ENCODE peak calls at places on chromosomes 12 and 14, in eight cellular contexts. One of them, this sample, is unnamed.

GRCh38 chr12:117538032-117538690 is 176.7 kb upstream of the NOS1 start:
- DNase-seq in sigmoid colon: no peak
- DNase-seq in IMR-90: no peak
- DNase-seq in heart left ventricle: no peak
- DNase-seq in breast epithelium: no peak
- DNase-seq in lower leg skin: no peak
- DNase-seq in tibial nerve: no peak
- DNase-seq in ovary: no peak
- DNase-seq in this sample: no peak

GRCh38 chr12:50840809-50841487 is 1.8 kb upstream of the TMPRSS12 start:
- DNase-seq in sigmoid colon: no peak
- DNase-seq in IMR-90: no peak
- DNase-seq in heart left ventricle: no peak
- DNase-seq in breast epithelium: no peak
- DNase-seq in lower leg skin: no peak
- DNase-seq in tibial nerve: no peak
- DNase-seq in ovary: no peak
- DNase-seq in this sample: no peak

GRCh38 chr12:42587564-42588307 is 1.8 kb downstream of the PRICKLE1 start:
- DNase-seq in sigmoid colon: no peak
- DNase-seq in IMR-90: peak
- DNase-seq in heart left ventricle: no peak
- DNase-seq in breast epithelium: no peak
- DNase-seq in lower leg skin: no peak
- DNase-seq in tibial nerve: no peak
- DNase-seq in ovary: no peak
- DNase-seq in this sample: peak

GRCh38 chr12:65948320-65949008 is 124.2 kb downstream of the HMGA2 start:
- DNase-seq in sigmoid colon: peak
- DNase-seq in IMR-90: peak
- DNase-seq in heart left ventricle: peak
- DNase-seq in breast epithelium: peak
- DNase-seq in lower leg skin: peak
- DNase-seq in tibial nerve: peak
- DNase-seq in ovary: peak
- DNase-seq in this sample: peak

GRCh38 chr14:33061667-33062325 is 123.1 kb downstream of the NPAS3 start:
- DNase-seq in sigmoid colon: no peak
- DNase-seq in IMR-90: no peak
- DNase-seq in heart left ventricle: no peak
- DNase-seq in breast epithelium: no peak
- DNase-seq in lower leg skin: no peak
- DNase-seq in tibial nerve: no peak
- DNase-seq in ovary: no peak
- DNase-seq in this sample: no peak

GRCh38 chr12:11981174-11981733 is 89.5 kb upstream of the BCL2L14 start:
- DNase-seq in sigmoid colon: no peak
- DNase-seq in IMR-90: no peak
- DNase-seq in heart left ventricle: no peak
- DNase-seq in breast epithelium: no peak
- DNase-seq in lower leg skin: no peak
- DNase-seq in tibial nerve: no peak
- DNase-seq in ovary: no peak
- DNase-seq in this sample: no peak

GRCh38 chr12:124423683-124424515 is 129.0 kb downstream of the RFLNA start:
- DNase-seq in sigmoid colon: no peak
- DNase-seq in IMR-90: no peak
- DNase-seq in heart left ventricle: no peak
- DNase-seq in breast epithelium: no peak
- DNase-seq in lower leg skin: no peak
- DNase-seq in tibial nerve: no peak
- DNase-seq in ovary: no peak
- DNase-seq in this sample: no peak

GRCh38 chr12:63915105-63915830 is 70.8 kb downstream of the SRGAP1 start:
- DNase-seq in sigmoid colon: no peak
- DNase-seq in IMR-90: peak
- DNase-seq in heart left ventricle: no peak
- DNase-seq in breast epithelium: no peak
- DNase-seq in lower leg skin: no peak
- DNase-seq in tibial nerve: no peak
- DNase-seq in ovary: no peak
- DNase-seq in this sample: no peak

GRCh38 chr14:102140750-102141145 is 1.1 kb downstream of the WDR20 start:
- DNase-seq in sigmoid colon: no peak
- DNase-seq in IMR-90: no peak
- DNase-seq in heart left ventricle: no peak
- DNase-seq in breast epithelium: no peak
- DNase-seq in lower leg skin: no peak
- DNase-seq in tibial nerve: no peak
- DNase-seq in ovary: no peak
- DNase-seq in this sample: no peak
- H3K4me3 ChIP-seq in sigmoid colon: peak
- H3K4me3 ChIP-seq in IMR-90: peak
- H3K4me3 ChIP-seq in heart left ventricle: peak
- H3K4me3 ChIP-seq in breast epithelium: peak
- H3K4me3 ChIP-seq in lower leg skin: peak
- H3K4me3 ChIP-seq in tibial nerve: peak
- H3K4me3 ChIP-seq in ovary: peak
- H3K4me3 ChIP-seq in this sample: peak

GRCh38 chr14:60510254-60510975 is 1.5 kb downstream of the SIX6 start:
- DNase-seq in sigmoid colon: no peak
- DNase-seq in IMR-90: no peak
- DNase-seq in heart left ventricle: no peak
- DNase-seq in breast epithelium: no peak
- DNase-seq in lower leg skin: no peak
- DNase-seq in tibial nerve: no peak
- DNase-seq in ovary: no peak
- DNase-seq in this sample: no peak
- TF ChIP-seq POLR2A in sigmoid colon: no peak
- TF ChIP-seq POLR2A in IMR-90: no peak
- TF ChIP-seq POLR2A in heart left ventricle: no peak
- TF ChIP-seq POLR2A in breast epithelium: no peak
- TF ChIP-seq POLR2A in lower leg skin: no peak
- TF ChIP-seq POLR2A in tibial nerve: no peak
- TF ChIP-seq POLR2A in ovary: no peak
- TF ChIP-seq POLR2A in this sample: no peak

DNA sequence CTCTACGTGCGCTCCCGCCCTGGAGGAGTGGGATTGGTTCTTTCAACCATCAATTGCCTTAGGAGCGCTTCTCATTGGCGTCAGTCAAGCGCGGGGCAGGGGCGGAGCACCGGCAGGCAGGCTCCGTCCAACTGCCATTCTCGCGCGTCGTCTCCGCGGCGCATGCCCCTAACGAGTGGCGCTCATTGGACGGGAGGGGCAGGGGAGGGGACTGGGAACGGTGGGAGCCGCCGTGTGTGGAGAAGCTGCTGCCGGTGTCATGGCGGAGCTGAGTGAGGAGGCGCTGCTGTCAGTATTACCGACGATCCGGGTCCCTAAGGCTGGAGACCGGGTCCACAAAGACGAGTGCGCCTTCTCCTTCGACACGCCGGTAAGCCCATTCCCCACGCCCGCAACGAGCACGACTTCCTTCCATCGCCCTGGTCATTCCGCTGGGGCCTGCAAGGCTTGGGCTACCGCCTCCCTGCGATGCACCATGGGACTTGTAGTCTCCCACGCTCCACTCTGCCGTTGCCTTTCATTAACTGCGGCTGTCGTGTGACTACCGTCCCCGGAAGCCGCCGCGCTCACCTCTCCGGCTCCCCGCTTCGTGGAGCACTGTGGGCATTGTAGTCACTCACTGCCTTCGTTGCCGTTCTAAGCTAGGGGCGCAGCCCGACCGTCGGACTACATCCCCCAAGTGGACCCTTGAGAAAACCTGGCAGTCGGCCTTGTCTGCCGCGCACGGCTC is at the start of gene USP5:
- DNase-seq in sigmoid colon: peak
- DNase-seq in IMR-90: peak
- DNase-seq in heart left ventricle: peak
- DNase-seq in breast epithelium: peak
- DNase-seq in lower leg skin: peak
- DNase-seq in tibial nerve: peak
- DNase-seq in ovary: peak
- DNase-seq in this sample: peak
- TF ChIP-seq CTCF in sigmoid colon: no peak
- TF ChIP-seq CTCF in IMR-90: no peak
- TF ChIP-seq CTCF in heart left ventricle: no peak
- TF ChIP-seq CTCF in breast epithelium: no peak
- TF ChIP-seq CTCF in lower leg skin: no peak
- TF ChIP-seq CTCF in tibial nerve: peak
- TF ChIP-seq CTCF in ovary: no peak
- TF ChIP-seq CTCF in this sample: peak

GRCh38 chr14:71586131-71586893 is 345.9 kb upstream of the RGS6 start:
- DNase-seq in sigmoid colon: no peak
- DNase-seq in IMR-90: peak
- DNase-seq in heart left ventricle: no peak
- DNase-seq in breast epithelium: no peak
- DNase-seq in lower leg skin: peak
- DNase-seq in tibial nerve: peak
- DNase-seq in ovary: peak
- DNase-seq in this sample: no peak
- H3K4me3 ChIP-seq in sigmoid colon: peak
- H3K4me3 ChIP-seq in IMR-90: peak
- H3K4me3 ChIP-seq in heart left ventricle: peak
- H3K4me3 ChIP-seq in breast epithelium: peak
- H3K4me3 ChIP-seq in lower leg skin: no peak
- H3K4me3 ChIP-seq in tibial nerve: peak
- H3K4me3 ChIP-seq in ovary: no peak
- H3K4me3 ChIP-seq in this sample: no peak

GRCh38 chr14:100340454-100340813 is 17.3 kb downstream of the SLC25A47 start:
- DNase-seq in sigmoid colon: no peak
- DNase-seq in IMR-90: no peak
- DNase-seq in heart left ventricle: no peak
- DNase-seq in breast epithelium: no peak
- DNase-seq in lower leg skin: no peak
- DNase-seq in tibial nerve: no peak
- DNase-seq in ovary: no peak
- DNase-seq in this sample: no peak

GRCh38 chr14:100341301-100342031 is 18.3 kb downstream of the SLC25A47 start:
- DNase-seq in sigmoid colon: no peak
- DNase-seq in IMR-90: peak
- DNase-seq in heart left ventricle: no peak
- DNase-seq in breast epithelium: no peak
- DNase-seq in lower leg skin: peak
- DNase-seq in tibial nerve: peak
- DNase-seq in ovary: no peak
- DNase-seq in this sample: peak

GRCh38 chr14:100342195-100342594 is 19.1 kb downstream of the SLC25A47 start:
- DNase-seq in sigmoid colon: no peak
- DNase-seq in IMR-90: no peak
- DNase-seq in heart left ventricle: no peak
- DNase-seq in breast epithelium: no peak
- DNase-seq in lower leg skin: no peak
- DNase-seq in tibial nerve: no peak
- DNase-seq in ovary: no peak
- DNase-seq in this sample: no peak

GRCh38 chr14:100336618-100337530 is 13.7 kb downstream of the SLC25A47 start:
- DNase-seq in sigmoid colon: no peak
- DNase-seq in IMR-90: no peak
- DNase-seq in heart left ventricle: no peak
- DNase-seq in breast epithelium: no peak
- DNase-seq in lower leg skin: no peak
- DNase-seq in tibial nerve: no peak
- DNase-seq in ovary: no peak
- DNase-seq in this sample: peak

GRCh38 chr14:100339757-100340453 is 16.8 kb downstream of the SLC25A47 start:
- DNase-seq in sigmoid colon: no peak
- DNase-seq in IMR-90: no peak
- DNase-seq in heart left ventricle: no peak
- DNase-seq in breast epithelium: no peak
- DNase-seq in lower leg skin: no peak
- DNase-seq in tibial nerve: no peak
- DNase-seq in ovary: no peak
- DNase-seq in this sample: no peak
- TF ChIP-seq POLR2A in sigmoid colon: no peak
- TF ChIP-seq POLR2A in IMR-90: no peak
- TF ChIP-seq POLR2A in heart left ventricle: no peak
- TF ChIP-seq POLR2A in breast epithelium: no peak
- TF ChIP-seq POLR2A in lower leg skin: no peak
- TF ChIP-seq POLR2A in tibial nerve: no peak
- TF ChIP-seq POLR2A in ovary: no peak
- TF ChIP-seq POLR2A in this sample: no peak

This sample was measured in body of pancreas.